ENCODE peak calls at places on chromosomes 5 and 9, in ten cellular contexts. One of them, this sample, is unnamed.

GRCh38 chr5:81761970-81762369 is 11.1 kb upstream of the SSBP2 start:
- DNase-seq in astrocyte of the spinal cord: no peak
- DNase-seq in fibroblast of pulmonary artery: no peak
- DNase-seq in lower lobe of right lung: no peak
- DNase-seq in ovary: no peak
- DNase-seq in WERI-Rb-1: no peak
- DNase-seq in neural progenitor cell: no peak
- DNase-seq in GM12865: no peak
- DNase-seq in thyroid gland: no peak
- DNase-seq in heart right ventricle: no peak
- DNase-seq in this sample: no peak

GRCh38 chr5:96648598-96648997 is 13.6 kb upstream of the CAST start:
- DNase-seq in lower lobe of right lung: no peak
- DNase-seq in thyroid gland: no peak
- DNase-seq in heart right ventricle: no peak
- DNase-seq in WERI-Rb-1: no peak
- DNase-seq in astrocyte of the spinal cord: no peak
- DNase-seq in neural progenitor cell: no peak
- DNase-seq in GM12865: no peak
- DNase-seq in ovary: no peak
- DNase-seq in fibroblast of pulmonary artery: no peak
- DNase-seq in this sample: no peak

GRCh38 chr5:132648355-132648754 is 9.6 kb upstream of the IL13 start:
- DNase-seq in thyroid gland: no peak
- DNase-seq in WERI-Rb-1: no peak
- DNase-seq in heart right ventricle: no peak
- DNase-seq in neural progenitor cell: no peak
- DNase-seq in ovary: no peak
- DNase-seq in lower lobe of right lung: no peak
- DNase-seq in GM12865: no peak
- DNase-seq in fibroblast of pulmonary artery: no peak
- DNase-seq in astrocyte of the spinal cord: no peak
- DNase-seq in this sample: no peak

GRCh38 chr9:37028425-37029031 is 5.5 kb downstream of the PAX5 start:
- DNase-seq in astrocyte of the spinal cord: no peak
- DNase-seq in heart right ventricle: no peak
- DNase-seq in lower lobe of right lung: no peak
- DNase-seq in neural progenitor cell: peak; percentile 40
- DNase-seq in WERI-Rb-1: no peak
- DNase-seq in GM12865: peak; percentile 51
- DNase-seq in thyroid gland: no peak
- DNase-seq in ovary: no peak
- DNase-seq in fibroblast of pulmonary artery: no peak
- DNase-seq in this sample: no peak

GRCh38 chr9:37339945-37340344 is 82.6 kb upstream of the GRHPR start:
- DNase-seq in thyroid gland: no peak
- DNase-seq in heart right ventricle: no peak
- DNase-seq in neural progenitor cell: no peak
- DNase-seq in fibroblast of pulmonary artery: no peak
- DNase-seq in GM12865: no peak
- DNase-seq in ovary: no peak
- DNase-seq in lower lobe of right lung: no peak
- DNase-seq in WERI-Rb-1: peak; percentile 23
- DNase-seq in astrocyte of the spinal cord: no peak
- DNase-seq in this sample: no peak

GRCh38 chr5:16550316-16550952 is 66.4 kb downstream of the RETREG1 start:
- DNase-seq in thyroid gland: peak; percentile 27
- DNase-seq in fibroblast of pulmonary artery: peak; percentile 60
- DNase-seq in heart right ventricle: peak; percentile 28
- DNase-seq in ovary: no peak
- DNase-seq in lower lobe of right lung: no peak
- DNase-seq in astrocyte of the spinal cord: peak; percentile 40
- DNase-seq in WERI-Rb-1: peak; percentile 71
- DNase-seq in neural progenitor cell: peak; percentile 68
- DNase-seq in GM12865: peak; percentile 78
- DNase-seq in this sample: no peak

GRCh38 chr5:125793470-125793869 is 629.7 kb upstream of the GRAMD2B start:
- DNase-seq in GM12865: no peak
- DNase-seq in astrocyte of the spinal cord: no peak
- DNase-seq in fibroblast of pulmonary artery: no peak
- DNase-seq in lower lobe of right lung: no peak
- DNase-seq in WERI-Rb-1: no peak
- DNase-seq in heart right ventricle: no peak
- DNase-seq in ovary: no peak
- DNase-seq in thyroid gland: no peak
- DNase-seq in neural progenitor cell: no peak
- DNase-seq in this sample: no peak

GRCh38 chr5:115351356-115352195 is 55.1 kb upstream of the CCDC112 start:
- DNase-seq in neural progenitor cell: no peak
- DNase-seq in ovary: no peak
- DNase-seq in thyroid gland: no peak
- DNase-seq in GM12865: peak; percentile 16
- DNase-seq in heart right ventricle: no peak
- DNase-seq in astrocyte of the spinal cord: peak; percentile 72
- DNase-seq in lower lobe of right lung: no peak
- DNase-seq in fibroblast of pulmonary artery: peak; percentile 69
- DNase-seq in WERI-Rb-1: no peak
- DNase-seq in this sample: no peak

GRCh38 chr9:115671236-115671770 is 482.3 kb upstream of the PAPPA start:
- DNase-seq in WERI-Rb-1: no peak
- DNase-seq in lower lobe of right lung: no peak
- DNase-seq in neural progenitor cell: no peak
- DNase-seq in ovary: no peak
- DNase-seq in GM12865: no peak
- DNase-seq in astrocyte of the spinal cord: no peak
- DNase-seq in fibroblast of pulmonary artery: no peak
- DNase-seq in thyroid gland: no peak
- DNase-seq in heart right ventricle: no peak
- DNase-seq in this sample: no peak

GRCh38 chr5:172707285-172708182 is 63.5 kb downstream of the DUSP1 start:
- DNase-seq in heart right ventricle: no peak
- DNase-seq in GM12865: peak; percentile 57
- DNase-seq in lower lobe of right lung: no peak
- DNase-seq in WERI-Rb-1: peak; percentile 75
- DNase-seq in thyroid gland: peak; percentile 37
- DNase-seq in ovary: no peak
- DNase-seq in astrocyte of the spinal cord: peak; percentile 66
- DNase-seq in fibroblast of pulmonary artery: peak; percentile 79
- DNase-seq in neural progenitor cell: peak; percentile 81
- DNase-seq in this sample: no peak

GRCh38 chr5:82274343-82275266 is 3.5 kb downstream of the RPS23 start:
- DNase-seq in astrocyte of the spinal cord: no peak
- DNase-seq in ovary: peak; percentile 26
- DNase-seq in WERI-Rb-1: no peak
- DNase-seq in lower lobe of right lung: no peak
- DNase-seq in fibroblast of pulmonary artery: no peak
- DNase-seq in thyroid gland: no peak
- DNase-seq in heart right ventricle: no peak
- DNase-seq in GM12865: peak; percentile 51
- DNase-seq in neural progenitor cell: no peak
- DNase-seq in this sample: no peak

DNA sequence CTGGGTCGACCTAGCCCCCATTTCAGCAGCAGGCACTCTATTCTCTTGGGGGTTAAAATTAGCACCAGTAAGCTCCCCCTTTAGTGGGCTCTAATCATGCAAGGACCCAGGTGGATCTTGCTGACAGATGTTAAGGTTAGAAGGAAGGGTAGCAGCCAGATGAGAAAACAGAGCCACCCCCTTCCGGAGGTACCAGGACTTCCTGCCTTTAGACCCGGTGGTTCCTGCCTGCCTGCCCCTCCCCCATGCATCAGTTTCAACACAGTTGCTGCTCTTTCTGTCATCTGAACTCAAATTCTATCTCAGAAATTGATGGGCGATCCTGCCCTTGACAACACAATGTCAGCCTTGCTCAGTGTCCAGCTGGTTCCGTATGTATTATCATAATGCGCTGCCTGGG is 287.3 kb downstream of the EBF1 start:
- DNase-seq in neural progenitor cell: no peak
- DNase-seq in GM12865: peak; percentile 83
- DNase-seq in thyroid gland: peak; percentile 36
- DNase-seq in fibroblast of pulmonary artery: no peak
- DNase-seq in ovary: no peak
- DNase-seq in WERI-Rb-1: no peak
- DNase-seq in heart right ventricle: peak; percentile 22
- DNase-seq in astrocyte of the spinal cord: no peak
- DNase-seq in lower lobe of right lung: no peak
- DNase-seq in this sample: no peak
- H3K4me3 ChIP-seq in neural progenitor cell: no peak overlapping the region
- H3K4me3 ChIP-seq in GM12865: peak overlapping the region; percentile 15
- H3K4me3 ChIP-seq in thyroid gland: no peak overlapping the region
- H3K4me3 ChIP-seq in fibroblast of pulmonary artery: no peak overlapping the region
- H3K4me3 ChIP-seq in ovary: no peak overlapping the region
- H3K4me3 ChIP-seq in WERI-Rb-1: no peak overlapping the region
- H3K4me3 ChIP-seq in heart right ventricle: no peak overlapping the region
- H3K4me3 ChIP-seq in astrocyte of the spinal cord: no peak overlapping the region
- H3K4me3 ChIP-seq in lower lobe of right lung: no peak overlapping the region
- H3K4me3 ChIP-seq in this sample: no peak overlapping the region

GRCh38 chr5:35214051-35214450 is 16.2 kb downstream of the PRLR start:
- DNase-seq in lower lobe of right lung: no peak
- DNase-seq in astrocyte of the spinal cord: no peak
- DNase-seq in WERI-Rb-1: no peak
- DNase-seq in heart right ventricle: no peak
- DNase-seq in fibroblast of pulmonary artery: no peak
- DNase-seq in ovary: no peak
- DNase-seq in GM12865: no peak
- DNase-seq in neural progenitor cell: no peak
- DNase-seq in thyroid gland: no peak
- DNase-seq in this sample: no peak

GRCh38 chr5:35223777-35224395 is 6.4 kb downstream of the PRLR start:
- DNase-seq in WERI-Rb-1: no peak
- DNase-seq in ovary: no peak
- DNase-seq in lower lobe of right lung: no peak
- DNase-seq in thyroid gland: no peak
- DNase-seq in fibroblast of pulmonary artery: peak; percentile 75
- DNase-seq in astrocyte of the spinal cord: no peak
- DNase-seq in neural progenitor cell: no peak
- DNase-seq in heart right ventricle: no peak
- DNase-seq in GM12865: no peak
- DNase-seq in this sample: no peak

GRCh38 chr5:35213608-35214007 is 16.7 kb downstream of the PRLR start:
- DNase-seq in neural progenitor cell: no peak
- DNase-seq in WERI-Rb-1: no peak
- DNase-seq in fibroblast of pulmonary artery: no peak
- DNase-seq in GM12865: no peak
- DNase-seq in astrocyte of the spinal cord: peak; percentile 11
- DNase-seq in thyroid gland: no peak
- DNase-seq in heart right ventricle: no peak
- DNase-seq in ovary: no peak
- DNase-seq in lower lobe of right lung: no peak
- DNase-seq in this sample: no peak

GRCh38 chr5:35220967-35221366 is 9.3 kb downstream of the PRLR start:
- DNase-seq in fibroblast of pulmonary artery: no peak
- DNase-seq in neural progenitor cell: no peak
- DNase-seq in thyroid gland: no peak
- DNase-seq in heart right ventricle: no peak
- DNase-seq in ovary: no peak
- DNase-seq in WERI-Rb-1: no peak
- DNase-seq in lower lobe of right lung: no peak
- DNase-seq in GM12865: no peak
- DNase-seq in astrocyte of the spinal cord: no peak
- DNase-seq in this sample: no peak

DNA sequence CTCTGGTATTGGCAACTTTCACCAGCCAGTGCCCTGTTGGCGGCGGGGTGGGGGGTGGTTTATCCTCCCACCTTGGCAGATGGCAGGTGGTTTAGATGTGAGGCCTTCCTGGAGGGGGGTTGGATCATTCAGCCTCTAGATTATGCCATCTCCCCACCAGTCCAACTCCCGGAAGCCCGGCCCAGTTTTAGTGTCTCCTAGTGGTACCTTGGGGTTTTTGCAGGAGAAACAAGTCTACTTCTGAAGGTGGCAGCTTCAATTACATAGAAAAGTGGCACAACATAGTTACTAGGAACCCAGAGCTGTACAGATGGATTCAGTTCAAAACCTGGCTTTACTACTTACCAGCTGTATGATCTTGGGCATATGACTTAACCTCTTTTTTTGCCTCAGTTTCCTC is 11.3 kb downstream of the PRLR start:
- DNase-seq in neural progenitor cell: no peak
- DNase-seq in lower lobe of right lung: no peak
- DNase-seq in astrocyte of the spinal cord: no peak
- DNase-seq in ovary: no peak
- DNase-seq in heart right ventricle: no peak
- DNase-seq in thyroid gland: no peak
- DNase-seq in fibroblast of pulmonary artery: no peak
- DNase-seq in WERI-Rb-1: no peak
- DNase-seq in GM12865: no peak
- DNase-seq in this sample: no peak
- TF ChIP-seq CTCF in neural progenitor cell: peak; percentile 22
- TF ChIP-seq CTCF in lower lobe of right lung: no peak
- TF ChIP-seq CTCF in astrocyte of the spinal cord: no peak
- TF ChIP-seq CTCF in ovary: no peak
- TF ChIP-seq CTCF in heart right ventricle: no peak
- TF ChIP-seq CTCF in thyroid gland: no peak
- TF ChIP-seq CTCF in fibroblast of pulmonary artery: no peak
- TF ChIP-seq CTCF in WERI-Rb-1: no peak
- TF ChIP-seq CTCF in GM12865: no peak
- TF ChIP-seq CTCF in this sample: no peak

DNA sequence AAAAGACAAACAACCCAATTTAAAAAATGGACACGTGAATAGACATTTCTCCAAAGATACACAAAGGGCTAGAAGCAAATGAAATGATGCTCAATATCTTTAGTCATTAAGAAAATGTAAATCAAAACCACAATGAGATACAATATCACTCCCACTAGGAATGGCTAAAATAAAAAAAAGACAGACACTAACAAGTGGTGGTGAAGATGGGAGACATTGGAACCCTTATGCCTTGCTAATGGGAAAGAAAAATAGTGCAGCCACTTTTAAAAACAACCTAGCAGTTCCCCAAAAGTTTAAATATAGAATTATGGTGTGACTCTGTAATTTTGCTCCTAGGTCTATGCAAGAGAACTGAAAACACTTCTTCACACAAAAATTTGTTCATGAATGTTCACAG is 40.7 kb downstream of the SH3TC2 start:
- DNase-seq in lower lobe of right lung: no peak
- DNase-seq in GM12865: no peak
- DNase-seq in fibroblast of pulmonary artery: no peak
- DNase-seq in neural progenitor cell: no peak
- DNase-seq in WERI-Rb-1: no peak
- DNase-seq in thyroid gland: no peak
- DNase-seq in ovary: no peak
- DNase-seq in heart right ventricle: no peak
- DNase-seq in astrocyte of the spinal cord: no peak
- DNase-seq in this sample: no peak
- H3K4me3 ChIP-seq in lower lobe of right lung: no peak overlapping the region
- H3K4me3 ChIP-seq in GM12865: no peak overlapping the region
- H3K4me3 ChIP-seq in fibroblast of pulmonary artery: no peak overlapping the region
- H3K4me3 ChIP-seq in neural progenitor cell: no peak overlapping the region
- H3K4me3 ChIP-seq in WERI-Rb-1: no peak overlapping the region
- H3K4me3 ChIP-seq in thyroid gland: no peak overlapping the region
- H3K4me3 ChIP-seq in ovary: no peak overlapping the region
- H3K4me3 ChIP-seq in heart right ventricle: no peak overlapping the region
- H3K4me3 ChIP-seq in astrocyte of the spinal cord: no peak overlapping the region
- H3K4me3 ChIP-seq in this sample: no peak overlapping the region

DNA sequence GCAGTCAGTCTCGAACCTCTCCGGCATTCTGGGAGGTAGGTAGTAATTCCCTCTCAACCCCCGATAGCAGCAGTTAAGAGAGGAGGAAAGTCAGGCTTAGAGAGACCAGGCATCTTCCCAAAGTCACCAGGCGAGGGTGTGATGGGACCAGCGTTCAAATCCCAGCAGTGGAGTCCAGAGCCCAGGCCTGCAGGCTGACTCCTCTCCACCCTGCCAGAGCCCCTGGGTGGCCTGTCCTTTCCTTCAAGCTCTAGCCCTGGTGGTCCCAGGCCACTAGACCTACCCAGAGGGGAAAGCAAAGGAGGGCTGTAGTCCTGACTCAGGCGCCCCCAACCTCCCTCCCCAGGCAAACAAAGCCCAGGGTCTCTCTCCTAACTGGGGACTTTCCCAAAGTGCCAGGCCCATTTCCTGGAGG is 4.2 kb upstream of the NR5A1 start:
- DNase-seq in heart right ventricle: no peak
- DNase-seq in GM12865: no peak
- DNase-seq in fibroblast of pulmonary artery: no peak
- DNase-seq in WERI-Rb-1: peak; percentile 62
- DNase-seq in thyroid gland: no peak
- DNase-seq in astrocyte of the spinal cord: no peak
- DNase-seq in ovary: no peak
- DNase-seq in lower lobe of right lung: no peak
- DNase-seq in neural progenitor cell: no peak
- DNase-seq in this sample: no peak
- TF ChIP-seq CTCF in heart right ventricle: no peak
- TF ChIP-seq CTCF in GM12865: no peak
- TF ChIP-seq CTCF in fibroblast of pulmonary artery: no peak
- TF ChIP-seq CTCF in WERI-Rb-1: peak; percentile 52
- TF ChIP-seq CTCF in thyroid gland: no peak
- TF ChIP-seq CTCF in astrocyte of the spinal cord: no peak
- TF ChIP-seq CTCF in ovary: no peak
- TF ChIP-seq CTCF in lower lobe of right lung: no peak
- TF ChIP-seq CTCF in neural progenitor cell: peak; percentile 17
- TF ChIP-seq CTCF in this sample: no peak